ENCODE peak calls at places on chromosome 20, in nine cellular contexts. Q is body of pancreas, W is psoas muscle, L is IMR-90, I is neural progenitor cell, T is Panc1, V is hepatocyte, S is H9, X is adrenal gland. J is an unnamed sample.

GRCh38 chr20:48789185-48789668 is 38.6 kb downstream of the PREX1 start:
- DNase-seq in X (no peak), T (no peak), S (no peak), W (no peak), V (no peak), I (no peak), Q (no peak), L (no peak), J (peak; percentile 39)

GRCh38 chr20:51871943-51872342 is 69.6 kb upstream of the SALL4 start:
- DNase-seq in Q (no peak), X (no peak), W (no peak), L (no peak), S (no peak), V (peak; percentile 64), I (no peak), T (no peak), J (no peak)

GRCh38 chr20:39676857-39677351 is 714.8 kb downstream of the DHX35 start:
- DNase-seq in V (no peak), Q (peak; percentile 22), L (peak; percentile 3), W (no peak), T (no peak), X (no peak), I (peak; percentile 18), S (no peak), J (no peak)

GRCh38 chr20:10637062-10637559 is 36.7 kb downstream of the JAG1 start:
- DNase-seq in T (no peak), X (no peak), I (no peak), S (no peak), V (no peak), W (peak; percentile 70), Q (no peak), L (peak; percentile 77), J (no peak)

GRCh38 chr20:62020935-62021701 is 44.6 kb downstream of the TAF4 start:
- DNase-seq in X (peak; percentile 30), L (peak; percentile 54), V (no peak), T (no peak), Q (peak; percentile 54), S (no peak), I (peak; percentile 28), W (peak; percentile 81), J (no peak)

GRCh38 chr20:57653910-57654309 is 33.7 kb upstream of the ZBP1 start:
- DNase-seq in W (peak; percentile 30), L (no peak), X (no peak), V (peak; percentile 1), S (no peak), T (no peak), I (no peak), Q (no peak), J (no peak)

GRCh38 chr20:48215536-48215935 is 430.3 kb upstream of the SULF2 start:
- DNase-seq in V (no peak), S (peak; percentile 38), Q (no peak), L (no peak), W (no peak), T (no peak), X (no peak), I (no peak), J (no peak)

GRCh38 chr20:61753196-61753942 is 312.3 kb downstream of the TAF4 start:
- DNase-seq in L (peak; percentile 55), T (no peak), Q (no peak), V (peak; percentile 26), X (no peak), I (no peak), S (no peak), W (peak; percentile 22), J (no peak)

GRCh38 chr20:41483553-41483930 is 116.9 kb upstream of the EMILIN3 start:
- DNase-seq in I (no peak), Q (no peak), X (no peak), T (no peak), S (no peak), V (no peak), L (peak; percentile 60), W (no peak), J (no peak)

GRCh38 chr20:49270177-49270576 is 7.7 kb downstream of the ZNFX1 start:
- DNase-seq in X (no peak), V (no peak), I (no peak), W (no peak), S (no peak), Q (no peak), T (no peak), L (peak; percentile 39), J (no peak)

GRCh38 chr20:20635006-20635405 is 77.4 kb downstream of the RALGAPA2 start:
- DNase-seq in S (no peak), L (no peak), I (no peak), W (no peak), Q (no peak), V (no peak), X (no peak), T (no peak), J (no peak)
- H3K9me3 ChIP-seq in S (no peaks in the 10 kb centered on the region), L (no peaks in the 10 kb centered on the region), I (no peaks in the 10 kb centered on the region), W (no peaks in the 10 kb centered on the region), Q (no peaks in the 10 kb centered on the region), V (no peaks in the 10 kb centered on the region), X (no peaks in the 10 kb centered on the region), T (no peaks in the 10 kb centered on the region), J (no peaks in the 10 kb centered on the region)

GRCh38 chr20:50455656-50456451 is 54.3 kb upstream of the PTPN1 start:
- DNase-seq in I (no peak), V (no peak), L (no peak), X (no peak), S (no peak), Q (peak; percentile 40), W (no peak), T (no peak), J (no peak)

GRCh38 chr20:50456452-50457324 is 53.5 kb upstream of the PTPN1 start:
- DNase-seq in V (no peak), Q (no peak), L (no peak), T (no peak), W (no peak), S (no peak), X (no peak), I (no peak), J (no peak)

GRCh38 chr20:50450961-50451752 is 59.0 kb upstream of the PTPN1 start:
- DNase-seq in V (peak; percentile 54), I (peak; percentile 54), T (no peak), L (peak; percentile 46), W (peak; percentile 64), S (peak; percentile 77), Q (no peak), X (peak; percentile 77), J (peak; percentile 51)

GRCh38 chr20:50450493-50450826 is 59.7 kb upstream of the PTPN1 start:
- DNase-seq in S (no peak), L (no peak), Q (no peak), V (no peak), I (no peak), W (no peak), T (no peak), X (no peak), J (no peak)

GRCh38 chr20:50453533-50453932 is 56.6 kb upstream of the PTPN1 start:
- DNase-seq in T (no peak), Q (no peak), S (no peak), X (no peak), L (no peak), W (no peak), I (no peak), V (no peak), J (no peak)
- H3K27me3 ChIP-seq in T (no peaks in the 10 kb centered on the region), Q (no peaks in the 10 kb centered on the region), S (no peaks in the 10 kb centered on the region), X (no peaks in the 10 kb centered on the region), L (no peaks in the 10 kb centered on the region), W (no peaks in the 10 kb centered on the region), I (peaks cover 7% of the 10 kb centered on the region), V (no peaks in the 10 kb centered on the region), J (peaks cover 7% of the 10 kb centered on the region)

DNA sequence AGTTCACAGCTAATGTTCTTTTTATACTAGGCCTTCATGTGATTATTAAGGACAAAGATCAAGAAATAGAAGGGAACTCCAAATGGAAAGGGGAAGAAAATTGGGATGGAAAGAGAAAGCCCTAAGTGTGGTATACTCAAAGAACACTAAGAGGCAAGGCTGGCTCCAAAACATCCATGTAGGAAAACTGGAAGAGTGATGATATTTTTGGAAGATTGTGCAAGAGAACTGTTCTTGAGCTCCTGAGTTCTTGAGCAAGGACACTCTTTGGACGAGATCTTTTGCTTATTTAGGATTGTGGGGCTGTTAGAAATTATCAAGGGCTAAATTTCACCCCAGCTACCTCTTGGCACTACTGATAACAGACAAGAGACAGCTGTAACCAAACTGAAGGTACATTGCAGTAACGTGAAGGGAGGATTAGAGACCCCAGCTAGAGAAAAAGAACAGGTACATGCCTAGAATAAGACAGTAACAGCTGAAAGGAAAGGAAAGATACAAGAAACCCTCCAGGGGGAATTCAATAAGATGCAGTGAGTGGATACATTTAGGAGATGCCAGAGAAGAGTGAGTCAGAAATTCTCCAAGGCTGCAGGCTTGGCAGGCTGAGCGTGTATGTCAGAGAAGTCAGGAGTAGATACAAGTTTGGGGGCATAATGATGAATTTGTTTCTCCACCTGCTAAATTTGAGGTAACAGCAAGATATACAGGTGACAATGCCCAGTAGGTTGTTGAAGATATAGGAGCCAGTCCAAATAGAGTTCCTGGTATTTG is 69.7 kb downstream of the CBLN4 start:
- DNase-seq in L (no peak), T (no peak), W (no peak), S (no peak), X (peak; percentile 16), I (no peak), V (no peak), Q (no peak), J (no peak)
- H3K9me3 ChIP-seq in L (peaks cover 10% of the 10 kb centered on the region), T (no peaks in the 10 kb centered on the region), W (no peaks in the 10 kb centered on the region), S (peaks cover 67% of the 10 kb centered on the region), X (no peaks in the 10 kb centered on the region), I (peaks cover 21% of the 10 kb centered on the region), V (no peaks in the 10 kb centered on the region), Q (no peaks in the 10 kb centered on the region), J (no peaks in the 10 kb centered on the region)

GRCh38 chr20:17036546-17036945 is 190.3 kb upstream of the PCSK2 start:
- DNase-seq in T (no peak), Q (no peak), X (no peak), S (no peak), I (no peak), W (no peak), V (peak; percentile 15), L (peak; percentile 58), J (no peak)

GRCh38 chr20:17044920-17045319 is 181.9 kb upstream of the PCSK2 start:
- DNase-seq in X (no peak), V (no peak), W (no peak), Q (no peak), S (no peak), I (no peak), L (no peak), T (no peak), J (no peak)

GRCh38 chr20:17043323-17043722 is 183.5 kb upstream of the PCSK2 start:
- DNase-seq in T (no peak), L (no peak), I (no peak), S (no peak), Q (no peak), X (no peak), V (no peak), W (no peak), J (no peak)

GRCh38 chr20:17042122-17042521 is 184.7 kb upstream of the PCSK2 start:
- DNase-seq in I (no peak), X (no peak), V (no peak), T (no peak), S (no peak), Q (no peak), W (no peak), L (no peak), J (no peak)
- H3K27me3 ChIP-seq in I (no peaks in the 10 kb centered on the region), X (no peaks in the 10 kb centered on the region), V (peaks cover 9% of the 10 kb centered on the region), T (peaks cover 3% of the 10 kb centered on the region), S (no peaks in the 10 kb centered on the region), Q (no peaks in the 10 kb centered on the region), W (no peaks in the 10 kb centered on the region), L (peaks cover 9% of the 10 kb centered on the region), J (no peaks in the 10 kb centered on the region)

GRCh38 chr20:29314294-29314693 is 1943.2 kb upstream of the DEFB115 start:
- DNase-seq in T (no peak), V (no peak), S (no peak), X (no peak), L (no peak), I (no peak), Q (no peak), W (no peak), J (no peak)
- H3K9me3 ChIP-seq in T (no peaks in the 10 kb centered on the region), V (no peaks in the 10 kb centered on the region), S (peaks cover 25% of the 10 kb centered on the region), X (no peaks in the 10 kb centered on the region), L (peaks cover 15% of the 10 kb centered on the region), I (no peaks in the 10 kb centered on the region), Q (no peaks in the 10 kb centered on the region), W (no peaks in the 10 kb centered on the region), J (no peaks in the 10 kb centered on the region)

GRCh38 chr20:46242390-46242789 is 65.9 kb downstream of the CDH22 start:
- DNase-seq in S (no peak), I (no peak), X (no peak), V (no peak), W (no peak), L (no peak), T (no peak), Q (no peak), J (no peak)
- H3K27me3 ChIP-seq in S (no peaks in the 10 kb centered on the region), I (peaks cover 26% of the 10 kb centered on the region), X (peaks cover 8% of the 10 kb centered on the region), V (peaks cover 26% of the 10 kb centered on the region), W (peaks cover 9% of the 10 kb centered on the region), L (peaks cover 18% of the 10 kb centered on the region), T (no peaks in the 10 kb centered on the region), Q (no peaks in the 10 kb centered on the region), J (peaks cover 5% of the 10 kb centered on the region)

J was measured in CD8-positive, alpha-beta memory T cell.